ENCODE peak calls at places on chromosomes 13 and 19, in six cellular contexts. A is sigmoid colon, L is K562, N is breast epithelium, J is transverse colon, T is GM23338. Y is an unnamed sample.

GRCh38 chr13:48110132-48110868 is 15.4 kb upstream of the MED4 start:
- DNase-seq in A (no peak), L (no peak), N (no peak), J (no peak), T (no peak), Y (no peak)

GRCh38 chr19:14381689-14382474 is 638 bp downstream of the ADGRE5 start:
- DNase-seq in A (peak), L (peak), N (no peak), J (peak), T (no peak), Y (peak)

GRCh38 chr13:40316301-40316700 is 350.1 kb downstream of the FOXO1 start:
- DNase-seq in A (no peak), L (no peak), N (no peak), J (no peak), T (no peak), Y (no peak)

GRCh38 chr13:110055089-110055488 is 251.9 kb downstream of the COL4A1 start:
- DNase-seq in A (no peak), L (no peak), N (no peak), J (no peak), T (no peak), Y (no peak)

GRCh38 chr19:5339950-5340636 is 519 bp downstream of the PTPRS start:
- DNase-seq in A (no peak), L (peak), N (no peak), J (no peak), T (peak), Y (no peak)

GRCh38 chr13:98141938-98142426 is 912 bp upstream of the FARP1 start:
- DNase-seq in A (peak), L (no peak), N (no peak), J (peak), T (peak), Y (peak)

GRCh38 chr19:48569814-48570213 is 17.8 kb downstream of the SULT2B1 start:
- DNase-seq in A (no peak), L (no peak), N (no peak), J (no peak), T (no peak), Y (peak)

GRCh38 chr13:77001540-77001939 is 9.7 kb downstream of the CLN5 start:
- DNase-seq in A (no peak), L (no peak), N (no peak), J (no peak), T (no peak), Y (no peak)

GRCh38 chr13:80083516-80084085 is 257.3 kb downstream of the SPRY2 start:
- DNase-seq in A (no peak), L (no peak), N (no peak), J (no peak), T (no peak), Y (no peak)

GRCh38 chr19:10043286-10043927 is 30.1 kb downstream of the RDH8 start:
- DNase-seq in A (no peak), L (no peak), N (no peak), J (no peak), T (peak), Y (no peak)

DNA sequence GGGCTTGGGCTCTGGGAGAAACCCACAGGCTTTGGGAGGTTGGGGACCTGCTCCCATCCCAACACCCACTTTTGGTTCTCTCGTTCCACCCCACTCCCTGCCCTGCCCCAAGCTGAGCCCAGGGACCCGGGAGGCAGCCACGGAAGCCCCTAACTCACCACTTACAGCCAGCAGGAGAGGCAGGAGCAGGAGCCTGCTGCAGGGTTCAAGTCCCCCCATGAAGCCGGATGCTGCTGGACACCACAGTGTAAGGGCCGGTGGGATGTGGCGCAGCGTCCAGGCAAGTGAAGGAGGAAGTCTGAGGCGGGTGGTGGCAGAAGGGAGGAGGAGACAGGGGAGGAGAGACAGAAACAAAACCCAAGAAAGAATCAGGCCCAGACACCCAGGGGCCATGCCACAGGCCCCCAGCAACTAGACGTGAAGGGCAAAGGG is at the start of gene TYROBP:
- DNase-seq in A (no peak), L (no peak), N (no peak), J (no peak), T (no peak), Y (no peak)
- H3K27ac ChIP-seq in A (peak), L (peak), N (peak), J (peak), T (no peak), Y (peak)

GRCh38 chr13:24746618-24747247 is 17.2 kb upstream of the RNF17 start:
- DNase-seq in A (no peak), L (no peak), N (no peak), J (no peak), T (peak), Y (no peak)
- H3K4me3 ChIP-seq in A (no peak), L (no peak), N (no peak), J (peak), T (peak), Y (peak)

DNA sequence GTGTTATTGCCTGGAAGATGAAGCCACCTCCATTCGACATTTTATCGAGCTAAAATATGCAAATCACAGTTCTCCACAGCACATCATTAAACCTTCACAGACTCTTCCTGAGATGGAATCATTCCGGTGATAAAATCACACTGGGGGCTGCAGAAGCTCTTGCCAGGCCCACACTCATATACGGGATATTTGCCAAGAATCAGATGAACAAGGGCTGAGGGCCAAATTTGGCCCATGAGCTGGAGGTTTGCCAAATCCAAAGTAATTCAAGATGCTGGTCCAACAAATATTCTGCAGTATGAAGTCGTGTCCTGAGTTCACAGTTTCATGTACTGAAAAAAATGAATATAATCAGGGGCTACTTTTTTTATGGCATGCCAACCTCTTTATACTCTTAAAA is 16.6 kb upstream of the RXFP2 start:
- DNase-seq in A (no peak), L (no peak), N (no peak), J (no peak), T (no peak), Y (no peak)
- TF ChIP-seq POLR2AphosphoS5 in A (no peak), L (no peak), N (no peak), J (no peak), T (no peak), Y (no peak)

DNA sequence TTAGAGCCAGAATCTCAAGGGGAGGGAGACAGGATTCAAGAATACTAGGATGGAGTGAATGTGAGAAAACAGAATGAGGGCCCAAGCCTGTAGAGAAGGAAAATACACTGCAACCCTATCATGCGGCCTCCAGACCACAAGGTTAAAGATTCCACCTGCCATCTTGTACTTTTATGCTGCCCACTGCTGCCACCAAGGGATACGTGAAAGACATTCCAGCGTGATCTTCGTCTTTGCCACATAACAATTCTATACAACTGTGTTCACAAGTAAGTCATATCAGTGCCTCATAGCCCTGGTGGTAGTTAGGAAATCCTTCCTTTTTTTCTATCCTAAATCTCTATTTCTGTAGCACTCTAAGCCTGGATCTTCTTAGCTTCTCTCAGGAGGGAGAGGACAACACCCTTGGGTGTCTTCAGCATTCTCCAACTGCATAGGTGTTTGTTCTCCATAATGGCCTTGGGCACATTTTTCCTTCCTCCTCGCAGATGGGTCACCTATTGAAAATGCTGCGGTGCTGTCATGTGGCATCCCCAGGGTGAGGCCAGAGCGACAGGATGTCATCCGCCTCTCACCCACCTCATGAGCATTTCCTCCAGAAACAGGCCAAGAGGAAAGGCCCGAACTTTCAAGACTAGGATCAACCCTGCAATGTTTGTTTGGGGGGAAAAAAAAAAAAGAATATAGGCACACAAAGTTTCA is 13.6 kb downstream of the TPT1 start:
- DNase-seq in A (no peak), L (no peak), N (no peak), J (no peak), T (peak), Y (no peak)
- H3K27ac ChIP-seq in A (peak), L (no peak), N (no peak), J (no peak), T (peak), Y (no peak)

GRCh38 chr19:45206328-45206727 is 27.7 kb downstream of the BLOC1S3 start:
- DNase-seq in A (no peak), L (no peak), N (no peak), J (no peak), T (no peak), Y (no peak)
- H3K4me3 ChIP-seq in A (no peak), L (no peak), N (no peak), J (no peak), T (no peak), Y (no peak)

DNA sequence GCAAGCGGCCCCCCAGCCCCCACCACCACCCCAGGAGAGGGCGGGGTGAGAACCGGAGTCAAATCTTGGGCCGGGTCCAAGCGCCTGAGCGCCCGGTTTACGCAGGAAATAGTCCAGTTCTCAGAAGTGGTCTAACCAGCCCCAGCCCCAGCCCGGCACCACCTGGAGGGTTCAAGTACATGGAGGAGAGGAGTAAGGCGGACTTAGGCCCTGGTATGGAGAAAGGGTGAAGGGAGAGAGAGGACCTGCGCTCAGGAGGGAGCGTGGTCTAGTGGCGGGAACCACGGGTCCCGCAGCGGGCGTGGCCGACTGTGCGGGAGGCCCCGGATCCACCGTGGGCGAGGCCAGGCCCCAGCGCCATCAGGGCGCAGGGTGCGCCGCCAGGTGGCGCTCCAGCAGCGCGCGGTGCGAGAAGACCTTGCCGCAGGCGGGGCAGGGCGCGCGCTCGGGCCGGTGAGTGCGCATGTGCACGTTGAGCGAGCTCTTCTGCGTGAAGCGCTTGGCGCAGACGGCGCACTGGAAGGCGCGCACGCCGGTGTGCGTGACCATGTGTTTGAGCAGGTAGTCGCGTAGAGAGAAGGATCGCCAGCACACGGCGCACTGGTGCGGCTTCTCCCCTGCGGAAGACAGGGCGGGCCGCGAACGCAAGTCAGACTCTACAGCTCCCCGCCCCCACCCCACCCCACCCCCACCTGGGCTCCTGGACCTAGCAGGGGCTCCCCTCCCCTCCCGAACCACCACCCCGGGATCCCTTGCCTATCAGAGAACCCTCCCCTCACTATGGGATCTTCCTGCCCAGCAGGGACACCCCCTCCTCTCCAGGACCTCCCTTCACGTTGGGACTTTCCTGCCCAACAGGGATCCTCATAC is 2.1 kb upstream of the SLC27A5 start:
- DNase-seq in A (peak), L (peak), N (peak), J (peak), T (peak), Y (peak)
- TF ChIP-seq POLR2AphosphoS5 in A (peak), L (no peak), N (peak), J (no peak), T (peak), Y (peak)

DNA sequence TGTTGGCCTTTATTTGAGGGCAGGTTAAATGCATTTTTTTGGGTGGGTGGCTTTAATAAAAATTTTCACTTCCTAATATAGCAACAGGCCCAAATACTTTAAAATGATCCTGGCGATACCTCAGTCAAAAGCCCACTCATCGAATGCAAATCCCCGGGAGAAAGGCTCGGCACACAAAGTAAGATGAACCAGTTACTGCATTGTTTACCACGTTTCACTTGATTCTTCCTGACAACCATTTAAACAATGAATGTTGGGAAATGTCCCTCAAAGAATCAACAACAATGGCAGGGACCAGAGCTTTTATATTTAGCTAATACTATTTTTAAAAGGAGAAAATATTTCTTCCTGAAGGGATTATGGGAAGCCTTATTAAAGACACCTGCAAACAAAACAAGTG is 187.7 kb downstream of the ABCC4 start:
- DNase-seq in A (no peak), L (no peak), N (no peak), J (no peak), T (peak), Y (no peak)
- H3K27ac ChIP-seq in A (no peak), L (no peak), N (no peak), J (no peak), T (no peak), Y (no peak)